ENCODE peak calls at places on chromosomes 7 and 10, in nine cellular contexts. One of them, this sample, is unnamed.

GRCh38 chr10:53361936-53362335 is 589.4 kb upstream of the MBL2 start:
- DNase-seq in esophagus squamous epithelium: no peak
- DNase-seq in putamen: no peak
- DNase-seq in activated CD4-positive, CD25-positive, alpha-beta regulatory T cell treated with anti-CD3 and anti-CD28 coated beads, Interleukin-2, amount 50 U/mL, for 16 hours: no peak
- DNase-seq in NCI-H345: no peak
- DNase-seq in activated CD4-positive, alpha-beta T cell treated with anti-CD3 and anti-CD28 coated beads for 48 hours: no peak
- DNase-seq in substantia nigra: no peak
- DNase-seq in adipocyte: no peak
- DNase-seq in iPS-NIHi11: no peak
- DNase-seq in this sample: no peak

GRCh38 chr10:115355162-115355760 is 262.1 kb downstream of the ATRNL1 start:
- DNase-seq in esophagus squamous epithelium: no peak
- DNase-seq in putamen: peak
- DNase-seq in activated CD4-positive, CD25-positive, alpha-beta regulatory T cell treated with anti-CD3 and anti-CD28 coated beads, Interleukin-2, amount 50 U/mL, for 16 hours: no peak
- DNase-seq in NCI-H345: peak
- DNase-seq in activated CD4-positive, alpha-beta T cell treated with anti-CD3 and anti-CD28 coated beads for 48 hours: peak
- DNase-seq in substantia nigra: no peak
- DNase-seq in adipocyte: peak
- DNase-seq in iPS-NIHi11: peak
- DNase-seq in this sample: peak

GRCh38 chr7:123538189-123538714 is 3.9 kb upstream of the IQUB start:
- DNase-seq in esophagus squamous epithelium: no peak
- DNase-seq in putamen: peak
- DNase-seq in activated CD4-positive, CD25-positive, alpha-beta regulatory T cell treated with anti-CD3 and anti-CD28 coated beads, Interleukin-2, amount 50 U/mL, for 16 hours: no peak
- DNase-seq in NCI-H345: no peak
- DNase-seq in activated CD4-positive, alpha-beta T cell treated with anti-CD3 and anti-CD28 coated beads for 48 hours: no peak
- DNase-seq in substantia nigra: no peak
- DNase-seq in adipocyte: peak
- DNase-seq in iPS-NIHi11: no peak
- DNase-seq in this sample: no peak

GRCh38 chr10:80461208-80462183 is 7.4 kb downstream of the TSPAN14 start:
- DNase-seq in esophagus squamous epithelium: no peak
- DNase-seq in putamen: no peak
- DNase-seq in activated CD4-positive, CD25-positive, alpha-beta regulatory T cell treated with anti-CD3 and anti-CD28 coated beads, Interleukin-2, amount 50 U/mL, for 16 hours: no peak
- DNase-seq in NCI-H345: peak
- DNase-seq in activated CD4-positive, alpha-beta T cell treated with anti-CD3 and anti-CD28 coated beads for 48 hours: no peak
- DNase-seq in substantia nigra: no peak
- DNase-seq in adipocyte: peak
- DNase-seq in iPS-NIHi11: no peak
- DNase-seq in this sample: no peak

GRCh38 chr7:11726251-11727155 is 105.5 kb downstream of the THSD7A start:
- DNase-seq in esophagus squamous epithelium: no peak
- DNase-seq in putamen: peak
- DNase-seq in activated CD4-positive, CD25-positive, alpha-beta regulatory T cell treated with anti-CD3 and anti-CD28 coated beads, Interleukin-2, amount 50 U/mL, for 16 hours: no peak
- DNase-seq in NCI-H345: no peak
- DNase-seq in activated CD4-positive, alpha-beta T cell treated with anti-CD3 and anti-CD28 coated beads for 48 hours: no peak
- DNase-seq in substantia nigra: no peak
- DNase-seq in adipocyte: peak
- DNase-seq in iPS-NIHi11: no peak
- DNase-seq in this sample: peak

GRCh38 chr10:63866075-63866746 is 345.0 kb downstream of the REEP3 start:
- DNase-seq in esophagus squamous epithelium: no peak
- DNase-seq in putamen: peak
- DNase-seq in activated CD4-positive, CD25-positive, alpha-beta regulatory T cell treated with anti-CD3 and anti-CD28 coated beads, Interleukin-2, amount 50 U/mL, for 16 hours: no peak
- DNase-seq in NCI-H345: peak
- DNase-seq in activated CD4-positive, alpha-beta T cell treated with anti-CD3 and anti-CD28 coated beads for 48 hours: peak
- DNase-seq in substantia nigra: no peak
- DNase-seq in adipocyte: peak
- DNase-seq in iPS-NIHi11: peak
- DNase-seq in this sample: peak

GRCh38 chr10:13536674-13537366 is 8.0 kb upstream of the BEND7 start:
- DNase-seq in esophagus squamous epithelium: no peak
- DNase-seq in putamen: no peak
- DNase-seq in activated CD4-positive, CD25-positive, alpha-beta regulatory T cell treated with anti-CD3 and anti-CD28 coated beads, Interleukin-2, amount 50 U/mL, for 16 hours: no peak
- DNase-seq in NCI-H345: peak
- DNase-seq in activated CD4-positive, alpha-beta T cell treated with anti-CD3 and anti-CD28 coated beads for 48 hours: peak
- DNase-seq in substantia nigra: no peak
- DNase-seq in adipocyte: peak
- DNase-seq in iPS-NIHi11: peak
- DNase-seq in this sample: peak

GRCh38 chr7:111025013-111025412 is 65.9 kb upstream of the LRRN3 start:
- DNase-seq in esophagus squamous epithelium: no peak
- DNase-seq in putamen: no peak
- DNase-seq in activated CD4-positive, CD25-positive, alpha-beta regulatory T cell treated with anti-CD3 and anti-CD28 coated beads, Interleukin-2, amount 50 U/mL, for 16 hours: no peak
- DNase-seq in NCI-H345: no peak
- DNase-seq in activated CD4-positive, alpha-beta T cell treated with anti-CD3 and anti-CD28 coated beads for 48 hours: peak
- DNase-seq in substantia nigra: no peak
- DNase-seq in adipocyte: no peak
- DNase-seq in iPS-NIHi11: no peak
- DNase-seq in this sample: no peak

GRCh38 chr7:119320316-119320715 is 952.7 kb upstream of the KCND2 start:
- DNase-seq in esophagus squamous epithelium: no peak
- DNase-seq in putamen: no peak
- DNase-seq in activated CD4-positive, CD25-positive, alpha-beta regulatory T cell treated with anti-CD3 and anti-CD28 coated beads, Interleukin-2, amount 50 U/mL, for 16 hours: no peak
- DNase-seq in NCI-H345: no peak
- DNase-seq in activated CD4-positive, alpha-beta T cell treated with anti-CD3 and anti-CD28 coated beads for 48 hours: no peak
- DNase-seq in substantia nigra: no peak
- DNase-seq in adipocyte: no peak
- DNase-seq in iPS-NIHi11: peak
- DNase-seq in this sample: no peak

GRCh38 chr10:34689053-34689452 is 126.0 kb downstream of the PARD3 start:
- DNase-seq in esophagus squamous epithelium: no peak
- DNase-seq in putamen: no peak
- DNase-seq in activated CD4-positive, CD25-positive, alpha-beta regulatory T cell treated with anti-CD3 and anti-CD28 coated beads, Interleukin-2, amount 50 U/mL, for 16 hours: no peak
- DNase-seq in NCI-H345: no peak
- DNase-seq in activated CD4-positive, alpha-beta T cell treated with anti-CD3 and anti-CD28 coated beads for 48 hours: no peak
- DNase-seq in substantia nigra: no peak
- DNase-seq in adipocyte: peak
- DNase-seq in iPS-NIHi11: no peak
- DNase-seq in this sample: no peak

GRCh38 chr10:129881641-129882040 is 82.4 kb downstream of the EBF3 start:
- DNase-seq in esophagus squamous epithelium: no peak
- DNase-seq in putamen: no peak
- DNase-seq in activated CD4-positive, CD25-positive, alpha-beta regulatory T cell treated with anti-CD3 and anti-CD28 coated beads, Interleukin-2, amount 50 U/mL, for 16 hours: no peak
- DNase-seq in NCI-H345: no peak
- DNase-seq in activated CD4-positive, alpha-beta T cell treated with anti-CD3 and anti-CD28 coated beads for 48 hours: no peak
- DNase-seq in substantia nigra: no peak
- DNase-seq in adipocyte: no peak
- DNase-seq in iPS-NIHi11: no peak
- DNase-seq in this sample: no peak

GRCh38 chr10:68560201-68560915 is at the start of gene TET1:
- DNase-seq in esophagus squamous epithelium: no peak
- DNase-seq in putamen: no peak
- DNase-seq in activated CD4-positive, CD25-positive, alpha-beta regulatory T cell treated with anti-CD3 and anti-CD28 coated beads, Interleukin-2, amount 50 U/mL, for 16 hours: no peak
- DNase-seq in NCI-H345: peak
- DNase-seq in activated CD4-positive, alpha-beta T cell treated with anti-CD3 and anti-CD28 coated beads for 48 hours: peak
- DNase-seq in substantia nigra: no peak
- DNase-seq in adipocyte: peak
- DNase-seq in iPS-NIHi11: peak
- DNase-seq in this sample: peak

GRCh38 chr10:46255696-46256355 is 31.0 kb upstream of the ANTXRL start:
- DNase-seq in esophagus squamous epithelium: no peak
- DNase-seq in putamen: peak
- DNase-seq in activated CD4-positive, CD25-positive, alpha-beta regulatory T cell treated with anti-CD3 and anti-CD28 coated beads, Interleukin-2, amount 50 U/mL, for 16 hours: peak
- DNase-seq in NCI-H345: no peak
- DNase-seq in activated CD4-positive, alpha-beta T cell treated with anti-CD3 and anti-CD28 coated beads for 48 hours: peak
- DNase-seq in substantia nigra: peak
- DNase-seq in adipocyte: peak
- DNase-seq in iPS-NIHi11: peak
- DNase-seq in this sample: peak

GRCh38 chr10:28496481-28496961 is 36.4 kb upstream of the WAC start:
- DNase-seq in esophagus squamous epithelium: no peak
- DNase-seq in putamen: no peak
- DNase-seq in activated CD4-positive, CD25-positive, alpha-beta regulatory T cell treated with anti-CD3 and anti-CD28 coated beads, Interleukin-2, amount 50 U/mL, for 16 hours: no peak
- DNase-seq in NCI-H345: no peak
- DNase-seq in activated CD4-positive, alpha-beta T cell treated with anti-CD3 and anti-CD28 coated beads for 48 hours: no peak
- DNase-seq in substantia nigra: no peak
- DNase-seq in adipocyte: no peak
- DNase-seq in iPS-NIHi11: peak
- DNase-seq in this sample: no peak

GRCh38 chr10:62016477-62017140 is 115.1 kb downstream of the ARID5B start:
- DNase-seq in esophagus squamous epithelium: no peak
- DNase-seq in putamen: no peak
- DNase-seq in activated CD4-positive, CD25-positive, alpha-beta regulatory T cell treated with anti-CD3 and anti-CD28 coated beads, Interleukin-2, amount 50 U/mL, for 16 hours: no peak
- DNase-seq in NCI-H345: no peak
- DNase-seq in activated CD4-positive, alpha-beta T cell treated with anti-CD3 and anti-CD28 coated beads for 48 hours: no peak
- DNase-seq in substantia nigra: no peak
- DNase-seq in adipocyte: peak
- DNase-seq in iPS-NIHi11: no peak
- DNase-seq in this sample: no peak

GRCh38 chr10:91590904-91591791 is 41.7 kb downstream of the PPP1R3C start:
- DNase-seq in esophagus squamous epithelium: no peak
- DNase-seq in putamen: no peak
- DNase-seq in activated CD4-positive, CD25-positive, alpha-beta regulatory T cell treated with anti-CD3 and anti-CD28 coated beads, Interleukin-2, amount 50 U/mL, for 16 hours: no peak
- DNase-seq in NCI-H345: no peak
- DNase-seq in activated CD4-positive, alpha-beta T cell treated with anti-CD3 and anti-CD28 coated beads for 48 hours: no peak
- DNase-seq in substantia nigra: no peak
- DNase-seq in adipocyte: peak
- DNase-seq in iPS-NIHi11: no peak
- DNase-seq in this sample: no peak

GRCh38 chr7:157266272-157266671 is 70.5 kb upstream of the DNAJB6 start:
- DNase-seq in esophagus squamous epithelium: no peak
- DNase-seq in putamen: no peak
- DNase-seq in activated CD4-positive, CD25-positive, alpha-beta regulatory T cell treated with anti-CD3 and anti-CD28 coated beads, Interleukin-2, amount 50 U/mL, for 16 hours: no peak
- DNase-seq in NCI-H345: no peak
- DNase-seq in activated CD4-positive, alpha-beta T cell treated with anti-CD3 and anti-CD28 coated beads for 48 hours: no peak
- DNase-seq in substantia nigra: no peak
- DNase-seq in adipocyte: no peak
- DNase-seq in iPS-NIHi11: no peak
- DNase-seq in this sample: no peak

GRCh38 chr7:108442039-108442568 is 14.1 kb downstream of the NRCAM start:
- DNase-seq in esophagus squamous epithelium: no peak
- DNase-seq in putamen: no peak
- DNase-seq in activated CD4-positive, CD25-positive, alpha-beta regulatory T cell treated with anti-CD3 and anti-CD28 coated beads, Interleukin-2, amount 50 U/mL, for 16 hours: no peak
- DNase-seq in NCI-H345: peak
- DNase-seq in activated CD4-positive, alpha-beta T cell treated with anti-CD3 and anti-CD28 coated beads for 48 hours: peak
- DNase-seq in substantia nigra: no peak
- DNase-seq in adipocyte: no peak
- DNase-seq in iPS-NIHi11: no peak
- DNase-seq in this sample: no peak

GRCh38 chr7:30974605-30975256 is 11.0 kb downstream of the GHRHR start:
- DNase-seq in esophagus squamous epithelium: no peak
- DNase-seq in putamen: no peak
- DNase-seq in activated CD4-positive, CD25-positive, alpha-beta regulatory T cell treated with anti-CD3 and anti-CD28 coated beads, Interleukin-2, amount 50 U/mL, for 16 hours: no peak
- DNase-seq in NCI-H345: peak
- DNase-seq in activated CD4-positive, alpha-beta T cell treated with anti-CD3 and anti-CD28 coated beads for 48 hours: peak
- DNase-seq in substantia nigra: no peak
- DNase-seq in adipocyte: peak
- DNase-seq in iPS-NIHi11: peak
- DNase-seq in this sample: peak

GRCh38 chr10:7610651-7611389 is 55.9 kb downstream of the ITIH5 start:
- DNase-seq in esophagus squamous epithelium: no peak
- DNase-seq in putamen: no peak
- DNase-seq in activated CD4-positive, CD25-positive, alpha-beta regulatory T cell treated with anti-CD3 and anti-CD28 coated beads, Interleukin-2, amount 50 U/mL, for 16 hours: no peak
- DNase-seq in NCI-H345: no peak
- DNase-seq in activated CD4-positive, alpha-beta T cell treated with anti-CD3 and anti-CD28 coated beads for 48 hours: no peak
- DNase-seq in substantia nigra: no peak
- DNase-seq in adipocyte: peak
- DNase-seq in iPS-NIHi11: no peak
- DNase-seq in this sample: no peak

GRCh38 chr10:95415631-95416031 is 124.8 kb upstream of the PDLIM1 start:
- DNase-seq in esophagus squamous epithelium: no peak
- DNase-seq in putamen: no peak
- DNase-seq in activated CD4-positive, CD25-positive, alpha-beta regulatory T cell treated with anti-CD3 and anti-CD28 coated beads, Interleukin-2, amount 50 U/mL, for 16 hours: no peak
- DNase-seq in NCI-H345: no peak
- DNase-seq in activated CD4-positive, alpha-beta T cell treated with anti-CD3 and anti-CD28 coated beads for 48 hours: no peak
- DNase-seq in substantia nigra: no peak
- DNase-seq in adipocyte: no peak
- DNase-seq in iPS-NIHi11: no peak
- DNase-seq in this sample: no peak

GRCh38 chr10:102435529-102436233 is 3.3 kb upstream of the CUEDC2 start:
- DNase-seq in esophagus squamous epithelium: no peak
- DNase-seq in putamen: no peak
- DNase-seq in activated CD4-positive, CD25-positive, alpha-beta regulatory T cell treated with anti-CD3 and anti-CD28 coated beads, Interleukin-2, amount 50 U/mL, for 16 hours: no peak
- DNase-seq in NCI-H345: no peak
- DNase-seq in activated CD4-positive, alpha-beta T cell treated with anti-CD3 and anti-CD28 coated beads for 48 hours: peak
- DNase-seq in substantia nigra: no peak
- DNase-seq in adipocyte: peak
- DNase-seq in iPS-NIHi11: peak
- DNase-seq in this sample: no peak

GRCh38 chr10:5033061-5033770 is 29.6 kb upstream of the AKR1C2 start:
- DNase-seq in esophagus squamous epithelium: no peak
- DNase-seq in putamen: no peak
- DNase-seq in activated CD4-positive, CD25-positive, alpha-beta regulatory T cell treated with anti-CD3 and anti-CD28 coated beads, Interleukin-2, amount 50 U/mL, for 16 hours: no peak
- DNase-seq in NCI-H345: no peak
- DNase-seq in activated CD4-positive, alpha-beta T cell treated with anti-CD3 and anti-CD28 coated beads for 48 hours: no peak
- DNase-seq in substantia nigra: no peak
- DNase-seq in adipocyte: peak
- DNase-seq in iPS-NIHi11: no peak
- DNase-seq in this sample: no peak

GRCh38 chr10:106836923-106837322 is 327.6 kb downstream of the SORCS1 start:
- DNase-seq in esophagus squamous epithelium: no peak
- DNase-seq in putamen: peak
- DNase-seq in activated CD4-positive, CD25-positive, alpha-beta regulatory T cell treated with anti-CD3 and anti-CD28 coated beads, Interleukin-2, amount 50 U/mL, for 16 hours: no peak
- DNase-seq in NCI-H345: no peak
- DNase-seq in activated CD4-positive, alpha-beta T cell treated with anti-CD3 and anti-CD28 coated beads for 48 hours: no peak
- DNase-seq in substantia nigra: no peak
- DNase-seq in adipocyte: no peak
- DNase-seq in iPS-NIHi11: no peak
- DNase-seq in this sample: no peak

GRCh38 chr7:124041439-124041838 is 8.6 kb upstream of the TMEM229A start:
- DNase-seq in esophagus squamous epithelium: no peak
- DNase-seq in putamen: no peak
- DNase-seq in activated CD4-positive, CD25-positive, alpha-beta regulatory T cell treated with anti-CD3 and anti-CD28 coated beads, Interleukin-2, amount 50 U/mL, for 16 hours: no peak
- DNase-seq in NCI-H345: no peak
- DNase-seq in activated CD4-positive, alpha-beta T cell treated with anti-CD3 and anti-CD28 coated beads for 48 hours: no peak
- DNase-seq in substantia nigra: no peak
- DNase-seq in adipocyte: no peak
- DNase-seq in iPS-NIHi11: no peak
- DNase-seq in this sample: no peak

GRCh38 chr10:35203744-35204143 is 77.1 kb downstream of the CREM start:
- DNase-seq in esophagus squamous epithelium: no peak
- DNase-seq in putamen: no peak
- DNase-seq in activated CD4-positive, CD25-positive, alpha-beta regulatory T cell treated with anti-CD3 and anti-CD28 coated beads, Interleukin-2, amount 50 U/mL, for 16 hours: no peak
- DNase-seq in NCI-H345: no peak
- DNase-seq in activated CD4-positive, alpha-beta T cell treated with anti-CD3 and anti-CD28 coated beads for 48 hours: no peak
- DNase-seq in substantia nigra: no peak
- DNase-seq in adipocyte: no peak
- DNase-seq in iPS-NIHi11: no peak
- DNase-seq in this sample: no peak

GRCh38 chr10:49379596-49380410 is 16.1 kb downstream of the DRGX start:
- DNase-seq in esophagus squamous epithelium: no peak
- DNase-seq in putamen: no peak
- DNase-seq in activated CD4-positive, CD25-positive, alpha-beta regulatory T cell treated with anti-CD3 and anti-CD28 coated beads, Interleukin-2, amount 50 U/mL, for 16 hours: no peak
- DNase-seq in NCI-H345: no peak
- DNase-seq in activated CD4-positive, alpha-beta T cell treated with anti-CD3 and anti-CD28 coated beads for 48 hours: no peak
- DNase-seq in substantia nigra: no peak
- DNase-seq in adipocyte: no peak
- DNase-seq in iPS-NIHi11: peak
- DNase-seq in this sample: no peak

GRCh38 chr10:5038703-5039102 is 35.0 kb upstream of the AKR1C2 start:
- DNase-seq in esophagus squamous epithelium: no peak
- DNase-seq in putamen: no peak
- DNase-seq in activated CD4-positive, CD25-positive, alpha-beta regulatory T cell treated with anti-CD3 and anti-CD28 coated beads, Interleukin-2, amount 50 U/mL, for 16 hours: no peak
- DNase-seq in NCI-H345: no peak
- DNase-seq in activated CD4-positive, alpha-beta T cell treated with anti-CD3 and anti-CD28 coated beads for 48 hours: no peak
- DNase-seq in substantia nigra: no peak
- DNase-seq in adipocyte: no peak
- DNase-seq in iPS-NIHi11: no peak
- DNase-seq in this sample: no peak

GRCh38 chr7:1432411-1433082 is 26.7 kb downstream of the MICALL2 start:
- DNase-seq in esophagus squamous epithelium: no peak
- DNase-seq in putamen: no peak
- DNase-seq in activated CD4-positive, CD25-positive, alpha-beta regulatory T cell treated with anti-CD3 and anti-CD28 coated beads, Interleukin-2, amount 50 U/mL, for 16 hours: peak
- DNase-seq in NCI-H345: peak
- DNase-seq in activated CD4-positive, alpha-beta T cell treated with anti-CD3 and anti-CD28 coated beads for 48 hours: peak
- DNase-seq in substantia nigra: peak
- DNase-seq in adipocyte: peak
- DNase-seq in iPS-NIHi11: peak
- DNase-seq in this sample: peak

GRCh38 chr7:149253665-149254064 is 8.3 kb upstream of the ZNF783 start:
- DNase-seq in esophagus squamous epithelium: no peak
- DNase-seq in putamen: no peak
- DNase-seq in activated CD4-positive, CD25-positive, alpha-beta regulatory T cell treated with anti-CD3 and anti-CD28 coated beads, Interleukin-2, amount 50 U/mL, for 16 hours: no peak
- DNase-seq in NCI-H345: no peak
- DNase-seq in activated CD4-positive, alpha-beta T cell treated with anti-CD3 and anti-CD28 coated beads for 48 hours: no peak
- DNase-seq in substantia nigra: no peak
- DNase-seq in adipocyte: no peak
- DNase-seq in iPS-NIHi11: peak
- DNase-seq in this sample: no peak

GRCh38 chr7:38851321-38851720 is 57.7 kb downstream of the VPS41 start:
- DNase-seq in esophagus squamous epithelium: no peak
- DNase-seq in putamen: no peak
- DNase-seq in activated CD4-positive, CD25-positive, alpha-beta regulatory T cell treated with anti-CD3 and anti-CD28 coated beads, Interleukin-2, amount 50 U/mL, for 16 hours: no peak
- DNase-seq in NCI-H345: no peak
- DNase-seq in activated CD4-positive, alpha-beta T cell treated with anti-CD3 and anti-CD28 coated beads for 48 hours: no peak
- DNase-seq in substantia nigra: no peak
- DNase-seq in adipocyte: no peak
- DNase-seq in iPS-NIHi11: no peak
- DNase-seq in this sample: no peak